ENCODE peak calls at places on chromosomes 16 and 17, in seven cellular contexts. One of them, this sample, is unnamed.
A peak's percentile ranks its signal among the peaks of the same experiment; 100 is the strongest.

GRCh38 chr17:81838753-81839255 is 4.0 kb upstream of the PPP1R27 start:
- DNase-seq in AG04450: no peak
- DNase-seq in mucosa of descending colon: no peak
- DNase-seq in AG09319: no peak
- DNase-seq in LNCaP clone FGC: no peak
- DNase-seq in lower leg skin: no peak
- DNase-seq in endothelial cell: no peak
- DNase-seq in this sample: peak; percentile 90

GRCh38 chr16:57427824-57428223 is 19.4 kb downstream of the CIAPIN1 start:
- DNase-seq in AG04450: no peak
- DNase-seq in mucosa of descending colon: no peak
- DNase-seq in AG09319: no peak
- DNase-seq in LNCaP clone FGC: no peak
- DNase-seq in lower leg skin: no peak
- DNase-seq in endothelial cell: no peak
- DNase-seq in this sample: no peak

GRCh38 chr16:57621521-57622268 is 6.7 kb upstream of the ADGRG1 start:
- DNase-seq in AG04450: no peak
- DNase-seq in mucosa of descending colon: no peak
- DNase-seq in AG09319: no peak
- DNase-seq in LNCaP clone FGC: no peak
- DNase-seq in lower leg skin: peak; percentile 84
- DNase-seq in endothelial cell: no peak
- DNase-seq in this sample: peak; percentile 78

GRCh38 chr17:43734376-43734775 is 24.2 kb downstream of the SOST start:
- DNase-seq in AG04450: no peak
- DNase-seq in mucosa of descending colon: no peak
- DNase-seq in AG09319: peak; percentile 77
- DNase-seq in LNCaP clone FGC: no peak
- DNase-seq in lower leg skin: no peak
- DNase-seq in endothelial cell: no peak
- DNase-seq in this sample: no peak

GRCh38 chr16:56408379-56409098 is 16.8 kb downstream of the AMFR start:
- DNase-seq in AG04450: no peak
- DNase-seq in mucosa of descending colon: peak; percentile 51
- DNase-seq in AG09319: no peak
- DNase-seq in LNCaP clone FGC: no peak
- DNase-seq in lower leg skin: no peak
- DNase-seq in endothelial cell: no peak
- DNase-seq in this sample: no peak

GRCh38 chr16:4500283-4500682 is 24.1 kb downstream of the HMOX2 start:
- DNase-seq in AG04450: peak; percentile 60
- DNase-seq in mucosa of descending colon: no peak
- DNase-seq in AG09319: no peak
- DNase-seq in LNCaP clone FGC: no peak
- DNase-seq in lower leg skin: no peak
- DNase-seq in endothelial cell: no peak
- DNase-seq in this sample: no peak

GRCh38 chr17:18181358-18181757 is 2.3 kb upstream of the ALKBH5 start:
- DNase-seq in AG04450: no peak
- DNase-seq in mucosa of descending colon: no peak
- DNase-seq in AG09319: no peak
- DNase-seq in LNCaP clone FGC: no peak
- DNase-seq in lower leg skin: no peak
- DNase-seq in endothelial cell: no peak
- DNase-seq in this sample: no peak

GRCh38 chr16:27963471-27963965 is 100.0 kb downstream of the GSG1L start:
- DNase-seq in AG04450: no peak
- DNase-seq in mucosa of descending colon: no peak
- DNase-seq in AG09319: no peak
- DNase-seq in LNCaP clone FGC: no peak
- DNase-seq in lower leg skin: peak; percentile 57
- DNase-seq in endothelial cell: no peak
- DNase-seq in this sample: no peak

GRCh38 chr16:88293097-88293496 is 89.7 kb upstream of the ZNF469 start:
- DNase-seq in AG04450: no peak
- DNase-seq in mucosa of descending colon: no peak
- DNase-seq in AG09319: no peak
- DNase-seq in LNCaP clone FGC: no peak
- DNase-seq in lower leg skin: no peak
- DNase-seq in endothelial cell: no peak
- DNase-seq in this sample: no peak

GRCh38 chr17:13646411-13646810 is 44.7 kb upstream of the HS3ST3A1 start:
- DNase-seq in AG04450: no peak
- DNase-seq in mucosa of descending colon: no peak
- DNase-seq in AG09319: no peak
- DNase-seq in LNCaP clone FGC: no peak
- DNase-seq in lower leg skin: no peak
- DNase-seq in endothelial cell: no peak
- DNase-seq in this sample: no peak

GRCh38 chr17:20313891-20314290 is 153.4 kb downstream of the LGALS9B start:
- DNase-seq in AG04450: no peak
- DNase-seq in mucosa of descending colon: no peak
- DNase-seq in AG09319: no peak
- DNase-seq in LNCaP clone FGC: no peak
- DNase-seq in lower leg skin: no peak
- DNase-seq in endothelial cell: no peak
- DNase-seq in this sample: no peak

GRCh38 chr17:74351552-74352210 is 10.0 kb downstream of the BTBD17 start:
- DNase-seq in AG04450: no peak
- DNase-seq in mucosa of descending colon: no peak
- DNase-seq in AG09319: no peak
- DNase-seq in LNCaP clone FGC: no peak
- DNase-seq in lower leg skin: no peak
- DNase-seq in endothelial cell: peak; percentile 47
- DNase-seq in this sample: no peak

GRCh38 chr17:80970762-80971703 is 20.6 kb upstream of the CHMP6 start:
- DNase-seq in AG04450: no peak
- DNase-seq in mucosa of descending colon: no peak
- DNase-seq in AG09319: no peak
- DNase-seq in LNCaP clone FGC: no peak
- DNase-seq in lower leg skin: no peak
- DNase-seq in endothelial cell: no peak
- DNase-seq in this sample: peak; percentile 76

GRCh38 chr16:14289692-14290340 is 218.7 kb downstream of the MRTFB start:
- DNase-seq in AG04450: no peak
- DNase-seq in mucosa of descending colon: no peak
- DNase-seq in AG09319: no peak
- DNase-seq in LNCaP clone FGC: no peak
- DNase-seq in lower leg skin: peak; percentile 56
- DNase-seq in endothelial cell: no peak
- DNase-seq in this sample: no peak

GRCh38 chr16:84245933-84246678 is 6.3 kb upstream of the KCNG4 start:
- DNase-seq in AG04450: no peak
- DNase-seq in mucosa of descending colon: no peak
- DNase-seq in AG09319: no peak
- DNase-seq in LNCaP clone FGC: no peak
- DNase-seq in lower leg skin: no peak
- DNase-seq in endothelial cell: no peak
- DNase-seq in this sample: no peak

GRCh38 chr16:72990003-72990521 is 57.9 kb downstream of the ZFHX3 start:
- DNase-seq in AG04450: peak; percentile 20
- DNase-seq in mucosa of descending colon: peak; percentile 49
- DNase-seq in AG09319: peak; percentile 27
- DNase-seq in LNCaP clone FGC: peak; percentile 98
- DNase-seq in lower leg skin: peak; percentile 95
- DNase-seq in endothelial cell: no peak
- DNase-seq in this sample: no peak

GRCh38 chr16:16120382-16121184 is 102.7 kb downstream of the ABCC6 start:
- DNase-seq in AG04450: no peak
- DNase-seq in mucosa of descending colon: peak; percentile 24
- DNase-seq in AG09319: no peak
- DNase-seq in LNCaP clone FGC: no peak
- DNase-seq in lower leg skin: no peak
- DNase-seq in endothelial cell: no peak
- DNase-seq in this sample: no peak

GRCh38 chr17:339193-340061 is 13.2 kb downstream of the RPH3AL start:
- DNase-seq in AG04450: no peak
- DNase-seq in mucosa of descending colon: no peak
- DNase-seq in AG09319: no peak
- DNase-seq in LNCaP clone FGC: no peak
- DNase-seq in lower leg skin: peak; percentile 79
- DNase-seq in endothelial cell: no peak
- DNase-seq in this sample: no peak

GRCh38 chr17:63646492-63646815 is 24.2 kb downstream of the MAP3K3 start:
- DNase-seq in AG04450: no peak
- DNase-seq in mucosa of descending colon: no peak
- DNase-seq in AG09319: no peak
- DNase-seq in LNCaP clone FGC: no peak
- DNase-seq in lower leg skin: no peak
- DNase-seq in endothelial cell: no peak
- DNase-seq in this sample: no peak

GRCh38 chr17:48816774-48817590 is at the start of gene TTLL6:
- DNase-seq in AG04450: peak; percentile 18
- DNase-seq in mucosa of descending colon: peak; percentile 93
- DNase-seq in AG09319: no peak
- DNase-seq in LNCaP clone FGC: peak; percentile 75
- DNase-seq in lower leg skin: peak; percentile 96
- DNase-seq in endothelial cell: peak; percentile 70
- DNase-seq in this sample: peak; percentile 93

GRCh38 chr17:31211352-31212012 is 85.6 kb downstream of the OMG start:
- DNase-seq in AG04450: no peak
- DNase-seq in mucosa of descending colon: no peak
- DNase-seq in AG09319: no peak
- DNase-seq in LNCaP clone FGC: no peak
- DNase-seq in lower leg skin: no peak
- DNase-seq in endothelial cell: no peak
- DNase-seq in this sample: no peak

GRCh38 chr17:31216053-31216751 is 80.8 kb downstream of the OMG start:
- DNase-seq in AG04450: peak; percentile 59
- DNase-seq in mucosa of descending colon: no peak
- DNase-seq in AG09319: peak; percentile 74
- DNase-seq in LNCaP clone FGC: no peak
- DNase-seq in lower leg skin: no peak
- DNase-seq in endothelial cell: no peak
- DNase-seq in this sample: no peak
- TF ChIP-seq CTCF in AG04450: peak; percentile 49
- TF ChIP-seq CTCF in mucosa of descending colon: no peak
- TF ChIP-seq CTCF in AG09319: peak; percentile 28
- TF ChIP-seq CTCF in LNCaP clone FGC: peak; percentile 52
- TF ChIP-seq CTCF in lower leg skin: no peak
- TF ChIP-seq CTCF in endothelial cell: peak; percentile 76
- TF ChIP-seq CTCF in this sample: peak; percentile 95

GRCh38 chr17:58097384-58098088 is 14.3 kb downstream of the DYNLL2 start:
- DNase-seq in AG04450: no peak
- DNase-seq in mucosa of descending colon: no peak
- DNase-seq in AG09319: no peak
- DNase-seq in LNCaP clone FGC: no peak
- DNase-seq in lower leg skin: no peak
- DNase-seq in endothelial cell: no peak
- DNase-seq in this sample: no peak

GRCh38 chr17:58094118-58094517 is 10.9 kb downstream of the DYNLL2 start:
- DNase-seq in AG04450: no peak
- DNase-seq in mucosa of descending colon: no peak
- DNase-seq in AG09319: no peak
- DNase-seq in LNCaP clone FGC: no peak
- DNase-seq in lower leg skin: no peak
- DNase-seq in endothelial cell: no peak
- DNase-seq in this sample: no peak

GRCh38 chr17:58100506-58100905 is 17.3 kb downstream of the DYNLL2 start:
- DNase-seq in AG04450: no peak
- DNase-seq in mucosa of descending colon: no peak
- DNase-seq in AG09319: no peak
- DNase-seq in LNCaP clone FGC: no peak
- DNase-seq in lower leg skin: no peak
- DNase-seq in endothelial cell: no peak
- DNase-seq in this sample: no peak

GRCh38 chr17:58092797-58093385 is 9.7 kb downstream of the DYNLL2 start:
- DNase-seq in AG04450: no peak
- DNase-seq in mucosa of descending colon: no peak
- DNase-seq in AG09319: no peak
- DNase-seq in LNCaP clone FGC: no peak
- DNase-seq in lower leg skin: no peak
- DNase-seq in endothelial cell: no peak
- DNase-seq in this sample: no peak

GRCh38 chr17:58096892-58097291 is 13.7 kb downstream of the DYNLL2 start:
- DNase-seq in AG04450: no peak
- DNase-seq in mucosa of descending colon: no peak
- DNase-seq in AG09319: no peak
- DNase-seq in LNCaP clone FGC: no peak
- DNase-seq in lower leg skin: no peak
- DNase-seq in endothelial cell: no peak
- DNase-seq in this sample: no peak
- TF ChIP-seq CTCF in AG04450: peak; percentile 10
- TF ChIP-seq CTCF in mucosa of descending colon: no peak
- TF ChIP-seq CTCF in AG09319: no peak
- TF ChIP-seq CTCF in LNCaP clone FGC: no peak
- TF ChIP-seq CTCF in lower leg skin: no peak
- TF ChIP-seq CTCF in endothelial cell: peak; percentile 26
- TF ChIP-seq CTCF in this sample: peak; percentile 19

DNA sequence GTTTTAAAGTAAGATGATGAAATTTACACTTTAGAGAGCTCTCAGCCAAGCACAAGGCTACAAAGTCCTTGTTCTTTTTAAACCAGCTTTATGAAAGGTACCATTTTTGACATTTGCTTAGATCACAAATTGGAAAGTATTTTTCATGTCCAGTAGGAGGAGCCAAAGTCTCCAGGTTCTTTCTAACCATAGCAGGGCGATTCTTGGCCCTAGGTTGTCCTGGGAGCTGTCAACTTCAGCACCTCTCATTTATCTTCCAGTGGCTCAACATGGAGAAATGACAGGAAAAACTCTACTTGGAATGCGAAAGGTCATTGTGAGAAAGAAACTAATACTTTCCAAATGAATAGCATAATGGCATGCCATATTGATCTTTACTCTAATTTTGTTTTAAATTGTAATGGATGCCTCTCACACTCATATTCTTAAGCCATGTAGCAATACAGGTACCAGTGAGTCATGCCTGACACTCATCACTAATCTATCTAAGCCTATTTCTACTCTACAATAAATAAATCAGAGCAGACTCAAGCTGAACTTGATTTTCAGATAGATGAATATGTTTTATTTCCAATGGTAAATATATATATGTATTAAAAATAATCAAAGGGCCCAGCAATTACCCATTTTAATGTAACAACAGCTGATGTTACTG is 919.1 kb upstream of the EEF2KMT start:
- DNase-seq in AG04450: no peak
- DNase-seq in mucosa of descending colon: peak; percentile 46
- DNase-seq in AG09319: no peak
- DNase-seq in LNCaP clone FGC: peak; percentile 49
- DNase-seq in lower leg skin: no peak
- DNase-seq in endothelial cell: peak; percentile 47
- DNase-seq in this sample: no peak
- TF ChIP-seq CTCF in AG04450: no peak
- TF ChIP-seq CTCF in mucosa of descending colon: no peak
- TF ChIP-seq CTCF in AG09319: no peak
- TF ChIP-seq CTCF in LNCaP clone FGC: peak; percentile 55
- TF ChIP-seq CTCF in lower leg skin: no peak
- TF ChIP-seq CTCF in endothelial cell: peak; percentile 74
- TF ChIP-seq CTCF in this sample: peak; percentile 55

DNA sequence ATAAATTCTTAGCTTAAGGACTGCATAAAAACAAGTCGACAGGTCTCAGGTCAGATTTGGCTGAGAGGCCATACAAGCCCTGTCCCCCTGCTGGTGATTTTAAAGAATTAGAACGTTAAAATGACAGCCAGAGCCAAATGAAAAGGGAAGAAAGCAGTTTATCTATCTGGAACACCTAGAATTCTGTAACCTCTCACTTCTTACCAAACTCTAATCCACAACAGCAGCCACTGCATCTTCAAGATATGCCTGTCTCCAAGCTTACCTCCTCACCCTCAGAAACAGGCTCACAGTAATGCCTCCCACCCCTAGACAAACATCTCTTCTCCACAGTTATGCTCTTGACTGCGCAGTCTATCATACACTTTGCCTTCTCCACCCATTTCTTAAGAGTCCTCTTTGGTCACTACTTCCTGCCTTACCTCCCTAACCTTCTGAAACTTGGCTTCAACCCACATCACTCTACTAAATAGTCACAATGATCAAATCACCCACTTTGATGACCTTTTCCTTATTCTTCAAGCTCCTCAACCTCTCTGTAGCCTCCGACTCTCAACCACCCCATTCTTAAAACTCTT is 14.2 kb downstream of the ANKFY1 start:
- DNase-seq in AG04450: no peak
- DNase-seq in mucosa of descending colon: no peak
- DNase-seq in AG09319: no peak
- DNase-seq in LNCaP clone FGC: no peak
- DNase-seq in lower leg skin: no peak
- DNase-seq in endothelial cell: no peak
- DNase-seq in this sample: no peak
- TF ChIP-seq CTCF in AG04450: peak; percentile 63
- TF ChIP-seq CTCF in mucosa of descending colon: no peak
- TF ChIP-seq CTCF in AG09319: peak; percentile 54
- TF ChIP-seq CTCF in LNCaP clone FGC: peak; percentile 49
- TF ChIP-seq CTCF in lower leg skin: no peak
- TF ChIP-seq CTCF in endothelial cell: peak; percentile 76
- TF ChIP-seq CTCF in this sample: peak; percentile 83

This sample was measured in chondrocyte.